ENCODE peak calls at places on chromosomes 1 and 21, in nine cellular contexts. L is DND-41, I is stomach, N is mammary epithelial cell, D is heart right ventricle, S is PC-3, E is ovary, R is cardiac fibroblast, T is psoas muscle. G is an unnamed sample.

GRCh38 chr1:27077968-27078367 is 65.3 kb upstream of the TENT5B start:
- DNase-seq in L (no peak), I (no peak), N (no peak), D (no peak), S (no peak), E (no peak), R (no peak), T (no peak), G (no peak)

GRCh38 chr1:62140666-62141065 is 54.0 kb upstream of the L1TD1 start:
- DNase-seq in L (no peak), I (no peak), N (no peak), D (no peak), S (no peak), E (no peak), R (no peak), T (no peak), G (no peak)

GRCh38 chr1:231021540-231022031 is 18.5 kb downstream of the FAM89A start:
- DNase-seq in L (no peak), I (no peak), N (no peak), D (no peak), S (peak), E (no peak), R (no peak), T (no peak), G (no peak)

GRCh38 chr1:1788646-1789431 is 10.6 kb upstream of the NADK start:
- DNase-seq in L (no peak), I (peak), N (no peak), D (no peak), S (peak), E (no peak), R (peak), T (peak), G (no peak)

GRCh38 chr1:19764848-19765247 is 34.9 kb downstream of the TMCO4 start:
- DNase-seq in L (no peak), I (no peak), N (no peak), D (no peak), S (no peak), E (no peak), R (peak), T (no peak), G (no peak)

GRCh38 chr1:215583185-215583692 is 16.1 kb downstream of the KCTD3 start:
- DNase-seq in L (no peak), I (peak), N (peak), D (no peak), S (peak), E (no peak), R (peak), T (no peak), G (no peak)

GRCh38 chr1:7255303-7256058 is 470.2 kb downstream of the CAMTA1 start:
- DNase-seq in L (no peak), I (no peak), N (no peak), D (no peak), S (peak), E (no peak), R (peak), T (no peak), G (peak)

GRCh38 chr1:181149326-181150000 is 61.0 kb downstream of the IER5 start:
- DNase-seq in L (peak), I (peak), N (no peak), D (no peak), S (no peak), E (no peak), R (no peak), T (no peak), G (no peak)

GRCh38 chr1:45957684-45958083 is 154.3 kb downstream of the MAST2 start:
- DNase-seq in L (no peak), I (no peak), N (no peak), D (no peak), S (no peak), E (no peak), R (peak), T (no peak), G (no peak)

GRCh38 chr1:19439464-19440171 is 45.7 kb downstream of the CAPZB start:
- DNase-seq in L (no peak), I (no peak), N (no peak), D (no peak), S (no peak), E (peak), R (peak), T (peak), G (no peak)

GRCh38 chr1:79797487-79797886 is 791.0 kb upstream of the ADGRL4 start:
- DNase-seq in L (no peak), I (no peak), N (no peak), D (no peak), S (no peak), E (no peak), R (no peak), T (no peak), G (no peak)

GRCh38 chr1:205583461-205584130 is 48.2 kb downstream of the ELK4 start:
- DNase-seq in L (no peak), I (no peak), N (no peak), D (no peak), S (no peak), E (no peak), R (no peak), T (peak), G (no peak)

GRCh38 chr1:103367186-103367585 is 158.3 kb upstream of the RNPC3 start:
- DNase-seq in L (no peak), I (no peak), N (no peak), D (no peak), S (no peak), E (no peak), R (no peak), T (no peak), G (no peak)

GRCh38 chr1:245858022-245858421 is 649.1 kb downstream of the SMYD3 start:
- DNase-seq in L (no peak), I (no peak), N (no peak), D (no peak), S (no peak), E (no peak), R (no peak), T (no peak), G (no peak)

GRCh38 chr1:222167111-222167510 is 380.8 kb downstream of the HHIPL2 start:
- DNase-seq in L (peak), I (peak), N (peak), D (peak), S (peak), E (no peak), R (peak), T (no peak), G (peak)

GRCh38 chr1:41847733-41848132 is 71.0 kb downstream of the HIVEP3 start:
- DNase-seq in L (no peak), I (no peak), N (no peak), D (peak), S (no peak), E (no peak), R (no peak), T (no peak), G (no peak)

GRCh38 chr1:219459321-219460105 is 153.4 kb downstream of the ZC3H11B start:
- DNase-seq in L (no peak), I (no peak), N (no peak), D (no peak), S (no peak), E (no peak), R (no peak), T (no peak), G (no peak)

GRCh38 chr1:205448540-205449253 is 7.1 kb downstream of the BLACAT1 start:
- DNase-seq in L (no peak), I (no peak), N (peak), D (no peak), S (peak), E (no peak), R (no peak), T (no peak), G (no peak)

GRCh38 chr1:117562581-117563491 is 43.0 kb upstream of the TENT5C start:
- DNase-seq in L (peak), I (peak), N (no peak), D (no peak), S (peak), E (no peak), R (no peak), T (no peak), G (no peak)

GRCh38 chr1:238293075-238293474 is 402.4 kb upstream of the ZP4 start:
- DNase-seq in L (no peak), I (no peak), N (no peak), D (no peak), S (no peak), E (no peak), R (no peak), T (no peak), G (no peak)

GRCh38 chr1:160665330-160666078 is 18.7 kb upstream of the SLAMF1 start:
- DNase-seq in L (peak), I (peak), N (no peak), D (peak), S (no peak), E (no peak), R (peak), T (peak), G (no peak)

GRCh38 chr1:93753766-93754763 is 72.4 kb upstream of the BCAR3 start:
- DNase-seq in L (no peak), I (no peak), N (peak), D (no peak), S (peak), E (no peak), R (peak), T (no peak), G (peak)

GRCh38 chr1:230400007-230400344 is 26.2 kb downstream of the PGBD5 start:
- DNase-seq in L (no peak), I (no peak), N (no peak), D (no peak), S (no peak), E (no peak), R (no peak), T (no peak), G (no peak)

GRCh38 chr1:210413951-210414350 is 85.2 kb downstream of the HHAT start:
- DNase-seq in L (no peak), I (no peak), N (no peak), D (no peak), S (no peak), E (no peak), R (no peak), T (no peak), G (no peak)

GRCh38 chr1:243930822-243931671 is 81.0 kb upstream of the AKT3 start:
- DNase-seq in L (no peak), I (no peak), N (no peak), D (no peak), S (no peak), E (no peak), R (no peak), T (no peak), G (no peak)

GRCh38 chr1:92484472-92485373 is 2.0 kb downstream of the GFI1 start:
- DNase-seq in L (peak), I (peak), N (peak), D (no peak), S (peak), E (no peak), R (peak), T (peak), G (no peak)

GRCh38 chr1:92487078-92487605 is 417 bp upstream of the GFI1 start:
- DNase-seq in L (no peak), I (no peak), N (no peak), D (no peak), S (no peak), E (no peak), R (no peak), T (no peak), G (no peak)

GRCh38 chr1:92488416-92488815 is 1.7 kb upstream of the GFI1 start:
- DNase-seq in L (no peak), I (no peak), N (no peak), D (no peak), S (no peak), E (no peak), R (no peak), T (no peak), G (no peak)

GRCh38 chr1:92485374-92486250 is 1.1 kb downstream of the GFI1 start:
- DNase-seq in L (peak), I (peak), N (peak), D (no peak), S (no peak), E (no peak), R (peak), T (peak), G (no peak)

GRCh38 chr1:92486251-92487077 is at the start of gene GFI1:
- DNase-seq in L (no peak), I (peak), N (peak), D (no peak), S (no peak), E (no peak), R (peak), T (peak), G (no peak)
- TF ChIP-seq CTCF in L (no peak), I (no peak), N (no peak), D (no peak), S (no peak), E (no peak), R (no peak), T (no peak), G (no peak)

GRCh38 chr1:234980224-234980656 is 148.4 kb downstream of the TOMM20 start:
- DNase-seq in L (no peak), I (no peak), N (no peak), D (no peak), S (peak), E (no peak), R (no peak), T (no peak), G (no peak)

GRCh38 chr1:234976880-234977680 is 151.6 kb downstream of the TOMM20 start:
- DNase-seq in L (no peak), I (no peak), N (no peak), D (no peak), S (no peak), E (no peak), R (no peak), T (no peak), G (no peak)

GRCh38 chr1:234977891-234978396 is 150.7 kb downstream of the TOMM20 start:
- DNase-seq in L (peak), I (peak), N (no peak), D (no peak), S (no peak), E (no peak), R (no peak), T (no peak), G (no peak)

GRCh38 chr1:234979316-234980223 is 149.1 kb downstream of the TOMM20 start:
- DNase-seq in L (peak), I (no peak), N (no peak), D (no peak), S (no peak), E (no peak), R (no peak), T (no peak), G (no peak)

GRCh38 chr1:234978397-234979291 is 150.0 kb downstream of the TOMM20 start:
- DNase-seq in L (peak), I (peak), N (peak), D (no peak), S (peak), E (no peak), R (peak), T (peak), G (no peak)
- H3K4me3 ChIP-seq in L (no peak), I (no peak), N (no peak), D (no peak), S (no peak), E (no peak), R (no peak), T (no peak), G (no peak)

GRCh38 chr1:33002006-33002405 is 34.7 kb downstream of the AK2 start:
- DNase-seq in L (no peak), I (no peak), N (no peak), D (no peak), S (no peak), E (no peak), R (no peak), T (no peak), G (no peak)

GRCh38 chr1:32998997-32999396 is 34.4 kb upstream of the RNF19B start:
- DNase-seq in L (no peak), I (no peak), N (no peak), D (peak), S (no peak), E (peak), R (no peak), T (no peak), G (no peak)

GRCh38 chr1:33000427-33001026 is 35.9 kb upstream of the RNF19B start:
- DNase-seq in L (no peak), I (no peak), N (no peak), D (no peak), S (no peak), E (no peak), R (no peak), T (no peak), G (no peak)

GRCh38 chr1:33003657-33004056 is 33.0 kb downstream of the AK2 start:
- DNase-seq in L (no peak), I (no peak), N (no peak), D (no peak), S (no peak), E (no peak), R (no peak), T (no peak), G (no peak)

GRCh38 chr1:33001282-33001681 is 35.4 kb downstream of the AK2 start:
- DNase-seq in L (no peak), I (no peak), N (no peak), D (no peak), S (peak), E (no peak), R (no peak), T (no peak), G (no peak)
- TF ChIP-seq CTCF in L (peak), I (no peak), N (peak), D (no peak), S (peak), E (no peak), R (peak), T (no peak), G (peak)

DNA sequence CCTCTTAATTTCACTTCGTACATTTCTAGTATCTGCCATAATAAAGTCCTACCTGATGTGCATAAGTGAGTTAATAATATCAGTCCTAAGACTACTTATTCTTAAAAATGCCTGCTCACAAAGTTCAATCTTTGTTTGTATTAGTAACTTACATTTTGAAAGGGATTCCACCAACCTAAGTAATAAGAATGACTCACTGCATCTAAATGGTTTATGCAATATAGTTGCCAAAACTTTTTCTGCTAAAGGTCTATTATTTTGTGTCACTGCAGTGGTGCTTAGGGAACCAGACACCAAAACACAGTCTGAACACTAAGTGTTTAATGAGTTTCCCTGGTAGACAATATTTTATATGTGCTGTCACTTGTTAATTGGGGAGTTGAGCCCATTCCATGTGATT is 1.8 kb downstream of the ZNF669 start:
- DNase-seq in L (no peak), I (no peak), N (no peak), D (no peak), S (peak), E (no peak), R (peak), T (no peak), G (no peak)
- H3K4me3 ChIP-seq in L (no peak), I (no peak), N (no peak), D (no peak), S (peak), E (no peak), R (no peak), T (peak), G (no peak)

GRCh38 chr1:227125929-227126545 is 185.9 kb downstream of the COQ8A start:
- DNase-seq in L (no peak), I (no peak), N (no peak), D (no peak), S (no peak), E (no peak), R (no peak), T (no peak), G (no peak)

GRCh38 chr1:227136210-227136609 is 182.1 kb downstream of the CDC42BPA start:
- DNase-seq in L (no peak), I (no peak), N (no peak), D (no peak), S (no peak), E (no peak), R (no peak), T (no peak), G (no peak)

GRCh38 chr1:227134686-227135314 is 183.5 kb downstream of the CDC42BPA start:
- DNase-seq in L (no peak), I (no peak), N (no peak), D (no peak), S (no peak), E (no peak), R (peak), T (no peak), G (no peak)

GRCh38 chr1:227127891-227128290 is 187.8 kb downstream of the COQ8A start:
- DNase-seq in L (no peak), I (no peak), N (no peak), D (no peak), S (no peak), E (no peak), R (no peak), T (no peak), G (no peak)

GRCh38 chr1:227131193-227131592 is 187.1 kb downstream of the CDC42BPA start:
- DNase-seq in L (no peak), I (no peak), N (peak), D (no peak), S (peak), E (no peak), R (peak), T (no peak), G (peak)
- TF ChIP-seq CTCF in L (peak), I (peak), N (peak), D (peak), S (peak), E (peak), R (peak), T (peak), G (peak)

DNA sequence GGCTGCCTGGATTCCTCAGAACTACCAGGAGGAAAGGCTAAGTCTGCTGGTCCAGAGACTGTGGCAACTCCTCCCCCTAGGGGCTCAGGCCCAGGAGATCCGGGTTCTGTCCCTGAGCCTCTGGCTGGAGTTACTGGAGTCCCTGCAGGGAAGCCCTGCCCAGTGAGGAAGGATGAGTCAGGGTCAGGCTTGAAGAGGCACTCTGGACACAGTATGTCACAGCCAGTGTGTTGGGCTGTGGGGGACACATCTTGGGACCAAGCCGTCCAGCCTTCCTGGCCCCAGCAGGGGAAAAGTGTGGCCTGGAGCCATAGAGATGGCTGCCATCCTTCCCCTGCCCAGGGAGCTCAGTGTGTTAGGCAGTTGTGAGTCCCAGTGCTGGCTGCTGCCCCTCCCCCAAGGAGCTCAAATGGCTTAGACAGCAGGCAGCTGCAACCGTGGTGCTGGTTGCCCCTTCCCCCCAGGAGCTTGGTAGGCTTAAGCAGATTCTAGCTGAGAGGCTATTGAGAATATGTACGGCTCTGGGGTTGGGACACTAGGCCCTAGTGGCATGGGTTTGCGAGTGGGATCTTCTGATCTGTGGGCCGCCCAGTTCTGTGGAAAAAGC is 28.2 kb upstream of the RABGAP1L start:
- DNase-seq in L (peak), I (no peak), N (no peak), D (no peak), S (no peak), E (no peak), R (no peak), T (no peak), G (no peak)
- H3K4me3 ChIP-seq in L (no peak), I (no peak), N (no peak), D (no peak), S (no peak), E (no peak), R (no peak), T (no peak), G (no peak)

GRCh38 chr21:16395285-16395684 is 665.5 kb downstream of the USP25 start:
- DNase-seq in L (no peak), I (no peak), N (no peak), D (no peak), S (no peak), E (no peak), R (no peak), T (no peak), G (no peak)
- TF ChIP-seq CTCF in L (no peak), I (no peak), N (no peak), D (no peak), S (no peak), E (no peak), R (no peak), T (no peak), G (no peak)

G was measured in HFF-Myc.